ENCODE peak calls at places on chromosomes 2 and 18, in four cellular contexts. S is heart left ventricle, O is upper lobe of right lung, J is foreskin fibroblast. G is an unnamed sample.
A peak's percentile ranks its signal among the peaks of the same experiment; 100 is the strongest.

GRCh38 chr2:99936065-99936464 is 206.3 kb downstream of the AFF3 start:
- DNase-seq in S (no peak), O (no peak), J (no peak), G (no peak)

GRCh38 chr2:239523944-239524310 is 123.1 kb upstream of the HDAC4 start:
- DNase-seq in S (no peak), O (no peak), J (peak; percentile 12), G (no peak)

GRCh38 chr2:231930601-231931281 is 4.5 kb upstream of the NPPC start:
- DNase-seq in S (peak; percentile 73), O (no peak), J (peak; percentile 43), G (no peak)

GRCh38 chr2:205323929-205324328 is 358.4 kb upstream of the NRP2 start:
- DNase-seq in S (no peak), O (no peak), J (peak; percentile 38), G (no peak)

GRCh38 chr2:41378420-41378819 is 669.4 kb upstream of the PKDCC start:
- DNase-seq in S (no peak), O (no peak), J (no peak), G (no peak)

GRCh38 chr2:119523959-119524694 is at the start of gene SCTR:
- DNase-seq in S (no peak), O (peak; percentile 73), J (no peak), G (no peak)

GRCh38 chr18:59744271-59744721 is 47.1 kb upstream of the CCBE1 start:
- DNase-seq in S (no peak), O (no peak), J (peak; percentile 92), G (no peak)

GRCh38 chr2:237540823-237541222 is 25.6 kb upstream of the PRLH start:
- DNase-seq in S (peak; percentile 71), O (no peak), J (peak; percentile 94), G (peak; percentile 28)

GRCh38 chr18:36829362-36830140 is 624 bp downstream of the KIAA1328 start:
- DNase-seq in S (no peak), O (no peak), J (peak; percentile 53), G (no peak)

GRCh38 chr2:73827660-73828388 is 937 bp upstream of the STAMBP start:
- DNase-seq in S (no peak), O (no peak), J (no peak), G (no peak)

GRCh38 chr18:26301681-26302080 is 75.4 kb downstream of the TAF4B start:
- DNase-seq in S (no peak), O (no peak), J (peak; percentile 28), G (no peak)

GRCh38 chr2:71068218-71069035 is at the start of gene NAGK:
- DNase-seq in S (peak; percentile 97), O (peak; percentile 99), J (peak; percentile 98), G (peak; percentile 95)

GRCh38 chr2:9573013-9573708 is 17.5 kb upstream of the ADAM17 start:
- DNase-seq in S (no peak), O (no peak), J (peak; percentile 64), G (no peak)

GRCh38 chr18:37258819-37259218 is 306.8 kb downstream of the CELF4 start:
- DNase-seq in S (no peak), O (no peak), J (no peak), G (no peak)

GRCh38 chr2:236823976-236824375 is 254.4 kb downstream of the ACKR3 start:
- DNase-seq in S (no peak), O (no peak), J (no peak), G (no peak)

GRCh38 chr2:80167284-80167808 is 137.2 kb downstream of the LRRTM1 start:
- DNase-seq in S (no peak), O (no peak), J (no peak), G (no peak)